ENCODE peak calls at places on chromosomes 2 and 18, in four cellular contexts. One of them, this sample, is unnamed.

GRCh38 chr2:140392824-140393223 is 1612.6 kb upstream of the NXPH2 start:
- DNase-seq in kidney glomerular epithelial cell: peak
- DNase-seq in AG08396: no peak
- DNase-seq in kidney tubule cell: peak
- DNase-seq in this sample: no peak

GRCh38 chr2:69474688-69475087 is 37.5 kb upstream of the NFU1 start:
- DNase-seq in kidney glomerular epithelial cell: no peak
- DNase-seq in AG08396: no peak
- DNase-seq in kidney tubule cell: no peak
- DNase-seq in this sample: no peak

GRCh38 chr18:13566941-13567762 is 159.2 kb downstream of the FAM210A start:
- DNase-seq in kidney glomerular epithelial cell: no peak
- DNase-seq in AG08396: no peak
- DNase-seq in kidney tubule cell: no peak
- DNase-seq in this sample: peak

GRCh38 chr2:96970910-96971309 is 15.5 kb downstream of the FAM178B start:
- DNase-seq in kidney glomerular epithelial cell: no peak
- DNase-seq in AG08396: no peak
- DNase-seq in kidney tubule cell: no peak
- DNase-seq in this sample: no peak

GRCh38 chr2:174436351-174436750 is 40.8 kb downstream of the SCRN3 start:
- DNase-seq in kidney glomerular epithelial cell: no peak
- DNase-seq in AG08396: no peak
- DNase-seq in kidney tubule cell: peak
- DNase-seq in this sample: no peak

GRCh38 chr2:100292022-100292580 is 30.2 kb downstream of the LONRF2 start:
- DNase-seq in kidney glomerular epithelial cell: peak
- DNase-seq in AG08396: peak
- DNase-seq in kidney tubule cell: peak
- DNase-seq in this sample: peak

GRCh38 chr18:12307871-12308385 is at the start of gene TUBB6:
- DNase-seq in kidney glomerular epithelial cell: peak
- DNase-seq in AG08396: peak
- DNase-seq in kidney tubule cell: peak
- DNase-seq in this sample: peak

GRCh38 chr18:35497006-35497333 is 790 bp downstream of the INO80C start:
- DNase-seq in kidney glomerular epithelial cell: peak
- DNase-seq in AG08396: peak
- DNase-seq in kidney tubule cell: no peak
- DNase-seq in this sample: peak

GRCh38 chr2:187826023-187826422 is 271.8 kb upstream of the TFPI start:
- DNase-seq in kidney glomerular epithelial cell: no peak
- DNase-seq in AG08396: no peak
- DNase-seq in kidney tubule cell: peak
- DNase-seq in this sample: no peak

GRCh38 chr2:10629819-10630532 is 59.8 kb downstream of the NOL10 start:
- DNase-seq in kidney glomerular epithelial cell: no peak
- DNase-seq in AG08396: no peak
- DNase-seq in kidney tubule cell: no peak
- DNase-seq in this sample: no peak

GRCh38 chr18:9631814-9632496 is 17.6 kb upstream of the PPP4R1 start:
- DNase-seq in kidney glomerular epithelial cell: peak
- DNase-seq in AG08396: peak
- DNase-seq in kidney tubule cell: peak
- DNase-seq in this sample: peak

GRCh38 chr2:127084611-127085031 is 22.3 kb downstream of the BIN1 start:
- DNase-seq in kidney glomerular epithelial cell: no peak
- DNase-seq in AG08396: no peak
- DNase-seq in kidney tubule cell: peak
- DNase-seq in this sample: peak

GRCh38 chr2:68762112-68762511 is 27.5 kb downstream of the ARHGAP25 start:
- DNase-seq in kidney glomerular epithelial cell: no peak
- DNase-seq in AG08396: no peak
- DNase-seq in kidney tubule cell: no peak
- DNase-seq in this sample: no peak

GRCh38 chr2:219116776-219117646 is 43.6 kb downstream of the NHEJ1 start:
- DNase-seq in kidney glomerular epithelial cell: peak
- DNase-seq in AG08396: no peak
- DNase-seq in kidney tubule cell: peak
- DNase-seq in this sample: no peak

GRCh38 chr2:195407782-195408181 is 249.2 kb upstream of the SLC39A10 start:
- DNase-seq in kidney glomerular epithelial cell: peak
- DNase-seq in AG08396: no peak
- DNase-seq in kidney tubule cell: peak
- DNase-seq in this sample: peak

GRCh38 chr18:36130039-36130831 is 536 bp downstream of the ELP2 start:
- DNase-seq in kidney glomerular epithelial cell: no peak
- DNase-seq in AG08396: peak
- DNase-seq in kidney tubule cell: no peak
- DNase-seq in this sample: peak

GRCh38 chr2:170926743-170927297 is 2.2 kb upstream of the GORASP2 start:
- DNase-seq in kidney glomerular epithelial cell: no peak
- DNase-seq in AG08396: no peak
- DNase-seq in kidney tubule cell: no peak
- DNase-seq in this sample: no peak

This sample was measured in AG20443.